ENCODE peak calls at places on chromosomes 4 and X, in seven cellular contexts. O, Q, Z, G, M, Y and X are unnamed samples.

GRCh38 chrX:128816919-128817318 is 706.4 kb downstream of the SMARCA1 start:
- DNase-seq in O (no peak), Q (peak), Z (no peak), G (no peak), M (no peak), Y (no peak), X (no peak)

GRCh38 chrX:71432733-71433132 is 66.6 kb downstream of the TAF1 start:
- DNase-seq in O (no peak), Q (no peak), Z (no peak), G (no peak), M (no peak), Y (no peak), X (no peak)

GRCh38 chr4:184856277-184856609 is 30.5 kb upstream of the ACSL1 start:
- DNase-seq in O (no peak), Q (no peak), Z (no peak), G (no peak), M (no peak), Y (no peak), X (no peak)

GRCh38 chrX:47146121-47146935 is 1.3 kb downstream of the RBM10 start:
- DNase-seq in O (no peak), Q (no peak), Z (no peak), G (no peak), M (no peak), Y (no peak), X (no peak)

GRCh38 chrX:134377537-134377936 is 82.4 kb upstream of the HPRT1 start:
- DNase-seq in O (peak), Q (no peak), Z (peak), G (no peak), M (no peak), Y (peak), X (peak)

GRCh38 chr4:80266902-80267380 is 477 bp downstream of the FGF5 start:
- DNase-seq in O (no peak), Q (peak), Z (no peak), G (no peak), M (no peak), Y (no peak), X (no peak)

GRCh38 chr4:144283496-144283895 is 143.0 kb upstream of the GYPA start:
- DNase-seq in O (no peak), Q (no peak), Z (no peak), G (no peak), M (no peak), Y (no peak), X (no peak)

GRCh38 chr4:169283114-169283509 is 12.4 kb upstream of the SH3RF1 start:
- DNase-seq in O (no peak), Q (no peak), Z (peak), G (no peak), M (no peak), Y (no peak), X (no peak)

GRCh38 chr4:90951037-90951436 is 823.8 kb downstream of the CCSER1 start:
- DNase-seq in O (no peak), Q (no peak), Z (peak), G (no peak), M (no peak), Y (no peak), X (no peak)

GRCh38 chrX:1387141-1387776 is 4.7 kb downstream of the SLC25A6 start:
- DNase-seq in O (no peak), Q (no peak), Z (no peak), G (no peak), M (no peak), Y (no peak), X (no peak)

GRCh38 chr4:5998333-5998936 is 19.8 kb downstream of the C4orf50 start:
- DNase-seq in O (peak), Q (peak), Z (peak), G (peak), M (no peak), Y (peak), X (peak)

GRCh38 chr4:47838445-47838844 is 578 bp upstream of the CORIN start:
- DNase-seq in O (no peak), Q (no peak), Z (no peak), G (no peak), M (no peak), Y (no peak), X (no peak)

GRCh38 chr4:143402776-143403550 is 66.3 kb downstream of the GAB1 start:
- DNase-seq in O (no peak), Q (no peak), Z (no peak), G (no peak), M (no peak), Y (no peak), X (no peak)

GRCh38 chr4:118361192-118361591 is 8.4 kb upstream of the PRSS12 start:
- DNase-seq in O (no peak), Q (no peak), Z (no peak), G (no peak), M (no peak), Y (no peak), X (no peak)

GRCh38 chr4:169079942-169080827 is 70.1 kb upstream of the CBR4 start:
- DNase-seq in O (peak), Q (peak), Z (no peak), G (no peak), M (peak), Y (no peak), X (no peak)